ENCODE peak calls at places on chromosome 19, in six cellular contexts. M, Q, E, B, L and Y are unnamed samples.

GRCh38 chr19:7177926-7178325 is 108.4 kb downstream of the ZNF557 start:
- DNase-seq in M (no peak), Q (no peak), E (no peak), B (no peak), L (no peak), Y (no peak)

GRCh38 chr19:40025938-40026596 is 29.2 kb downstream of the ZNF546 start:
- DNase-seq in M (no peak), Q (no peak), E (no peak), B (no peak), L (no peak), Y (no peak)

GRCh38 chr19:35756373-35757230 is at the start of gene HSPB6:
- DNase-seq in M (no peak), Q (peak; percentile 29), E (peak; percentile 82), B (no peak), L (no peak), Y (no peak)

GRCh38 chr19:48102870-48103751 is 7.5 kb downstream of the PLA2G4C start:
- DNase-seq in M (peak; percentile 35), Q (peak; percentile 31), E (no peak), B (no peak), L (no peak), Y (peak; percentile 54)

GRCh38 chr19:13881692-13882418 is 4.9 kb downstream of the NANOS3 start:
- DNase-seq in M (peak; percentile 59), Q (no peak), E (peak; percentile 44), B (no peak), L (no peak), Y (no peak)

GRCh38 chr19:21474671-21475181 is 30.7 kb upstream of the ZNF429 start:
- DNase-seq in M (peak; percentile 72), Q (peak; percentile 32), E (peak; percentile 86), B (peak; percentile 20), L (peak; percentile 13), Y (no peak)

GRCh38 chr19:43540381-43540780 is 7.4 kb downstream of the ZNF575 start:
- DNase-seq in M (no peak), Q (no peak), E (no peak), B (no peak), L (no peak), Y (no peak)

GRCh38 chr19:35155981-35156672 is 1.6 kb downstream of the FXYD5 start:
- DNase-seq in M (no peak), Q (no peak), E (no peak), B (no peak), L (no peak), Y (no peak)

GRCh38 chr19:35459414-35460082 is 11.5 kb downstream of the FFAR2 start:
- DNase-seq in M (no peak), Q (no peak), E (peak; percentile 73), B (no peak), L (no peak), Y (no peak)

GRCh38 chr19:40596608-40597328 is 4.4 kb upstream of the LTBP4 start:
- DNase-seq in M (no peak), Q (no peak), E (peak; percentile 69), B (no peak), L (no peak), Y (no peak)

GRCh38 chr19:10395853-10396355 is 7.4 kb downstream of the CDC37 start:
- DNase-seq in M (no peak), Q (no peak), E (no peak), B (no peak), L (no peak), Y (no peak)

GRCh38 chr19:40411958-40412499 is 1.1 kb downstream of the PRX start:
- DNase-seq in M (no peak), Q (no peak), E (no peak), B (no peak), L (no peak), Y (no peak)

GRCh38 chr19:51733742-51734522 is 10.1 kb upstream of the HAS1 start:
- DNase-seq in M (no peak), Q (no peak), E (no peak), B (no peak), L (no peak), Y (no peak)

GRCh38 chr19:28424041-28424440 is 788.9 kb downstream of the UQCRFS1 start:
- DNase-seq in M (no peak), Q (no peak), E (no peak), B (no peak), L (no peak), Y (no peak)

GRCh38 chr19:46639356-46640061 is 3.5 kb upstream of the GNG8 start:
- DNase-seq in M (no peak), Q (no peak), E (peak; percentile 64), B (no peak), L (no peak), Y (no peak)

GRCh38 chr19:40585241-40585640 is 8.6 kb downstream of the SHKBP1 start:
- DNase-seq in M (no peak), Q (no peak), E (no peak), B (no peak), L (no peak), Y (peak; percentile 35)

GRCh38 chr19:48218964-48219363 is 36.7 kb downstream of the CARD8 start:
- DNase-seq in M (no peak), Q (peak; percentile 12), E (no peak), B (no peak), L (no peak), Y (peak; percentile 44)

GRCh38 chr19:52248256-52248655 is 21.1 kb upstream of the ZNF766 start:
- DNase-seq in M (peak; percentile 70), Q (peak; percentile 50), E (peak; percentile 31), B (no peak), L (no peak), Y (no peak)

GRCh38 chr19:51137812-51138425 is 4.2 kb upstream of the SIGLEC7 start:
- DNase-seq in M (no peak), Q (no peak), E (no peak), B (no peak), L (no peak), Y (no peak)

GRCh38 chr19:11418518-11419506 is at the start of gene RGL3:
- DNase-seq in M (no peak), Q (no peak), E (peak; percentile 74), B (no peak), L (no peak), Y (no peak)

GRCh38 chr19:42255766-42256750 is 1.1 kb upstream of the ERF start:
- DNase-seq in M (no peak), Q (no peak), E (peak; percentile 65), B (no peak), L (no peak), Y (no peak)

GRCh38 chr19:14433454-14434156 is 499 bp downstream of the PKN1 start:
- DNase-seq in M (peak; percentile 61), Q (no peak), E (no peak), B (no peak), L (no peak), Y (no peak)

DNA sequence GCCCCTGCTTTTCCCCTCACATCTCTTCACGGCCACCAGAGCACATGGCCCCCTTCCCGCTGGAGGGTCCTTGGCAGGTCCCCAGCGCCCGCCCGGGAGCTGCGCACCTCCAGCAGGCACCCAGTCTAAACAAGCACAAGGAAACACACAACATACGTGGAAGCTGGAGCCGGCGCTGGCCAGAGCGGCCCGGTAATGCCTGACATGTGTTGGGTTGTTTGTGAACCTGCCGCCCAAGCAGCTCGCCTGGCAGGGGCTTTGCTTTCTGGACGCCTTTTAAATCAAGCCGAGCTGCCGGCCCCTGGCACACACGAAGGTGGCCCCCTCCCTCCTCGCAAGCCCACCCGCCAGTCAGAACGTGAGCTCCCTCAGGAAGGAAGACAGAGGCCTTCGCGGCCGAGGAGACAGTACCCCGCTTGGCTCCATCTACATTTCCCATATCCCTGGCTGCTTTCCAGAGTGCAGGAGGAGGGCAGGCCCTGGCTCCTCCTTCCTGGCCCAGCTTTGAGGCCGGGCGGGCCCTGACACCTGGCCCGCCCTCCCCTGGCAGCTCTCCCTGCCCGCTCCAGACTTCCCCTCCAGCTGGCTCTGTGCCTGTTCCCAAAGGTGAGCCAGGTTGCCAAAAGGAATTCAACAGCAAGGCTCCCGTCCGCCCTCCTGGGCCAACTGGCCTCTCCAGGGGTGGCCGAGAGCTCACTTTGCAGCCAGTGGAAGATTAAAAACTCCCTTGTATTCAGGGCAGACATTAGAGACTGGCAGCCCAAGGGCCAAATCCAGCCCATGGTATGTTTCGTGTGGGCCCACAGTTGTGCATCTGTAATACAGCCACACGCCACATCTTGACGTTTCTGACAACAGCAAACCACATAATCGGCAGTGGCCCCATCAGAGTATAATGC is 28.7 kb downstream of the COMP start:
- DNase-seq in M (no peak), Q (no peak), E (peak; percentile 69), B (no peak), L (no peak), Y (peak; percentile 86)
- H3K4me3 ChIP-seq in M (no peak overlapping the region), Q (no peak overlapping the region), E (no peak overlapping the region), B (peak overlapping the region; percentile 40), L (no peak overlapping the region), Y (no peak overlapping the region)

DNA sequence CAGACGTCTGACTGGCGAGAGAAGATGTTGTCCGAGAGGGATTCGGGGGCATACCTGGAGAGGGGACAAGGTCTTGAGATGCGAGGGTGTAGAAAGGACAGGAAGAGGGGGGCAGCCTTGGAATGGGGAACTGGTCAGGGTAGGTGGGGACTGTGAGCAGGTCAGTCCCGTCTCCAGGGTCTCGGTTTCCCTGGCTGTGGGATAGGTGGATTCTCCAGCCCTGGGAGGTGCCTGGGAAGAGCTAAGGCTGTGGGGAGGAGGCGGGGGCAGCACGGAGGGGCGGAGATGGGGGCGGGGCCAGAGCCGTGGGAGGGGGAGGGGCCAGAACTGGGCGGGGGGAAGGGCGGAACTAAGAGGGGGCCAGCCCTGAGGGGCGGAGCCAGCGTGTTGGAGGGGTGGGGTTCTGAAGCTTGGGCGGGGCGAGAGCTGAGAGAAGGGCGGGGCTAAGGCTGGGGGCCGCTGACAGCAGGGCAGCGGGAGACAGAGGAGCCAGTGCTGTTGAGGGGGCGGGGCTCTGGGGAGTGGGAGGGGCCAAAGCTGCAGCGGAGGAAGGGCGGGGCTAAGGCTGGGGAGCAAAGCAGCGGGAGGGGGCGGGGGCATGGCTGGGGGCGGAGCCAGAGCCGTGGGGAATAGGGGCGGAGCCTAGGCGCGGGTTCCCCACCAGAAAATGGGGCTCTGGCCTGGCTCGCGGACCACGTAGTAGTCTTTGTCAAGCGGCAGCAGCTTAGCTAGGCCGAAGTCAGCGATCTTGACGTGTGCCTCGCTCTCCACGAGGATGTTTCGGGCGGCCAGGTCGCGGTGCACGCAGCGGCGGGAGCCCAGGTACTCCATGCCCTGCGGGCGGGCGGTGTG is 9.5 kb upstream of the INSL3 start:
- DNase-seq in M (peak; percentile 33), Q (peak; percentile 81), E (peak; percentile 57), B (no peak), L (no peak), Y (peak; percentile 74)
- TF ChIP-seq CTCF in M (no peak), Q (no peak), E (no peak), B (no peak), L (no peak), Y (no peak)

DNA sequence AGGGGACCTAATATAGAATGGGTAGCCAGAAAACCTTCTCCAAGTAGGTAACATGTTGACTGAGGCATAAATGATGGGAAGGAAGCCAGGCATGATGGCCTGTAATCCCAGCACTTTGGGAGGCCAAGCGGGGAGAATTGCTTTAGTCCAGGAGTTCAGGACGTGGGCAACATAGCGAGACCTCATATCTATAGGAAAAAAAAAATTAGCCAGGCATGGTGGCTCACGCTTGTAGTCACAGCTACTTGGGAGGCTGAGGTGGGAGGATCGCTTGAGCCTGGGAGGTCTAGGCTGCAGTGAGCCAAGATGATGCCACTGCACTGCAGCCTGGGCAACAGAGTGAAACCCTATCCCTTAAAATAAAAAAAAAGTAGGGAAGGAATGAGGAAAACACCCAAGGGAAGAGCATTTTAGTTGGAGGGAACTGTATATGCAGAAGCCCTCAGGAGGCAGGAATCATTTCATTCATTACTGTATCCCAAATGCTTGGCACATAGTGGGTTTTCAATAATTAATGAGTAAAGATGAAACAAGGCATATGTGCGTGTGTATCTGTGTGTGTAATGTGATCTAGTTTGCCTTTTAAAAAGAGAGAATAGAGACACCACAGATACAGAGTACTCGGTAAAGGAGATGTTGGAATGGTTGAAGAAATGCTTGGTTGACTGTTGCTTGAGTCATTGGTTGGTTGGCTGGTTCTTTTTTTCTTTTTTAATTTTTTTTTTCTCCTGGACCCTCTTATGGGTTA is 2.2 kb upstream of the NUP62 start:
- DNase-seq in M (no peak), Q (no peak), E (no peak), B (no peak), L (no peak), Y (no peak)
- H3K4me3 ChIP-seq in M (no peak overlapping the region), Q (no peak overlapping the region), E (no peak overlapping the region), B (no peak overlapping the region), L (peak overlapping the region; percentile 63), Y (no peak overlapping the region)

GRCh38 chr19:12648088-12648487 is 18.5 kb downstream of the MAN2B1 start:
- DNase-seq in M (no peak), Q (no peak), E (no peak), B (no peak), L (no peak), Y (no peak)
- TF ChIP-seq CTCF in M (no peak), Q (peak; percentile 50), E (peak; percentile 21), B (no peak), L (no peak), Y (peak; percentile 31)